ENCODE peak calls at places on chromosomes 7 and 10, in ten cellular contexts. T is AG04450, X is choroid plexus epithelial cell, K is sigmoid colon, C is body of pancreas, D is right atrium auricular region, H is GM12865, U is tibial artery, Q is left ventricle myocardium inferior, V is esophagus muscularis mucosa. P is an unnamed sample.
A peak's percentile ranks its signal among the peaks of the same experiment; 100 is the strongest.

GRCh38 chr10:58951750-58952149 is 224.7 kb upstream of the PHYHIPL start:
- DNase-seq in T (no peak), X (no peak), K (no peak), C (no peak), D (no peak), H (no peak), U (no peak), Q (no peak), V (no peak), P (peak; percentile 69)

GRCh38 chr10:129850790-129851189 is 113.3 kb downstream of the EBF3 start:
- DNase-seq in T (no peak), X (no peak), K (no peak), C (no peak), D (no peak), H (no peak), U (no peak), Q (no peak), V (no peak), P (no peak)

GRCh38 chr10:98621630-98622029 is 174.9 kb upstream of the HPS1 start:
- DNase-seq in T (no peak), X (no peak), K (no peak), C (no peak), D (no peak), H (no peak), U (no peak), Q (no peak), V (no peak), P (no peak)

GRCh38 chr7:148303295-148304013 is 287.1 kb upstream of the C7orf33 start:
- DNase-seq in T (no peak), X (peak; percentile 84), K (peak; percentile 86), C (peak; percentile 69), D (peak; percentile 78), H (no peak), U (peak; percentile 82), Q (peak; percentile 84), V (no peak), P (peak; percentile 86)

GRCh38 chr10:89655722-89656121 is 10.7 kb upstream of the PANK1 start:
- DNase-seq in T (no peak), X (no peak), K (no peak), C (no peak), D (no peak), H (no peak), U (no peak), Q (no peak), V (no peak), P (no peak)

GRCh38 chr10:116184448-116184794 is 88.6 kb downstream of the GFRA1 start:
- DNase-seq in T (no peak), X (no peak), K (no peak), C (no peak), D (no peak), H (no peak), U (no peak), Q (no peak), V (no peak), P (no peak)

GRCh38 chr10:88804083-88804812 is 1.7 kb downstream of the LIPM start:
- DNase-seq in T (no peak), X (no peak), K (no peak), C (no peak), D (no peak), H (no peak), U (no peak), Q (no peak), V (no peak), P (no peak)

GRCh38 chr10:8338177-8338766 is 283.8 kb downstream of the GATA3 start:
- DNase-seq in T (no peak), X (no peak), K (no peak), C (no peak), D (no peak), H (no peak), U (no peak), Q (no peak), V (no peak), P (no peak)

GRCh38 chr7:94620703-94621118 is 35.2 kb downstream of the SGCE start:
- DNase-seq in T (peak; percentile 53), X (peak; percentile 88), K (peak; percentile 87), C (peak; percentile 65), D (peak; percentile 73), H (peak; percentile 92), U (peak; percentile 81), Q (peak; percentile 74), V (no peak), P (peak; percentile 89)

GRCh38 chr10:122243560-122243959 is 27.5 kb upstream of the BTBD16 start:
- DNase-seq in T (no peak), X (no peak), K (no peak), C (no peak), D (no peak), H (no peak), U (no peak), Q (no peak), V (no peak), P (no peak)

GRCh38 chr10:77726301-77726700 is 88.7 kb upstream of the KCNMA1 start:
- DNase-seq in T (no peak), X (no peak), K (no peak), C (no peak), D (no peak), H (no peak), U (no peak), Q (no peak), V (no peak), P (no peak)

GRCh38 chr10:110355181-110355831 is 50.6 kb upstream of the SMNDC1 start:
- DNase-seq in T (no peak), X (no peak), K (peak; percentile 20), C (no peak), D (no peak), H (peak; percentile 87), U (no peak), Q (no peak), V (no peak), P (no peak)
- H3K4me3 ChIP-seq in T (no peak overlapping the region), X (no peak overlapping the region), K (no peak overlapping the region), C (no peak overlapping the region), D (no peak overlapping the region), H (peak overlapping the region; percentile 23), U (no peak overlapping the region), Q (no peak overlapping the region), V (no peak overlapping the region), P (no peak overlapping the region)

GRCh38 chr7:79272066-79272669 is 181.3 kb downstream of the MAGI2 start:
- DNase-seq in T (no peak), X (peak; percentile 74), K (no peak), C (no peak), D (no peak), H (peak; percentile 24), U (no peak), Q (no peak), V (no peak), P (peak; percentile 68)
- TF ChIP-seq CTCF in T (peak; percentile 65), X (peak; percentile 63), K (no peak), C (peak; percentile 42), D (peak; percentile 70), H (peak; percentile 49), U (peak; percentile 53), Q (peak; percentile 69), V (peak; percentile 43), P (peak; percentile 54)

GRCh38 chr10:132788180-132788830 is 2.4 kb upstream of the NKX6-2 start:
- DNase-seq in T (no peak), X (peak; percentile 10), K (no peak), C (no peak), D (no peak), H (no peak), U (no peak), Q (no peak), V (no peak), P (peak; percentile 16)

GRCh38 chr10:132787253-132788179 is 1.6 kb upstream of the NKX6-2 start:
- DNase-seq in T (no peak), X (no peak), K (no peak), C (no peak), D (no peak), H (no peak), U (no peak), Q (no peak), V (no peak), P (no peak)

GRCh38 chr10:132789659-132790148 is 3.8 kb upstream of the NKX6-2 start:
- DNase-seq in T (no peak), X (no peak), K (no peak), C (no peak), D (no peak), H (no peak), U (no peak), Q (no peak), V (no peak), P (no peak)

GRCh38 chr10:132790470-132790869 is 4.5 kb upstream of the NKX6-2 start:
- DNase-seq in T (no peak), X (no peak), K (no peak), C (no peak), D (no peak), H (no peak), U (no peak), Q (no peak), V (no peak), P (no peak)

DNA sequence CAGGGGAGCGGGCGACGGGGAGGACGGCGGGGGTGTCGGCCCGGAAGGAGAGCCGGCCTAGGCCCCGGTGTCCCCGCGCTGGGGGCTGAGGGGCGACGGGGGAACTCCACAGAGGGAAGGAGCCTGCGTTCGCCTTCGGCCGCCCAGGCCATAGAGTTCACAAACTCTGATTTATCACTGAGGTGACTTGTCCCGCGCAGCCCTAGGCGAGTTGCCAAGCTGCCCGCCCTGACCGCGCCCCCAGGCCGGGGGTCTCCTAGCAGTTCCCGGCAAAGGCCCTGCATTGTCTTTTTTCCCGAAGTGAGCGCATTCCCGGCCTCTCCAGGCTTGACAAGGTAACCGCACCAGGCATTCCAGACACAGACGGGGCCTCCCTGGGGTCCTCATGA is 2.9 kb upstream of the NKX6-2 start:
- DNase-seq in T (no peak), X (no peak), K (no peak), C (no peak), D (no peak), H (no peak), U (no peak), Q (no peak), V (no peak), P (no peak)
- H3K4me3 ChIP-seq in T (no peak overlapping the region), X (no peak overlapping the region), K (no peak overlapping the region), C (no peak overlapping the region), D (no peak overlapping the region), H (no peak overlapping the region), U (no peak overlapping the region), Q (no peak overlapping the region), V (peak overlapping the region; percentile 34), P (no peak overlapping the region)

GRCh38 chr10:31121797-31122586 is 90.3 kb upstream of the ZNF438 start:
- DNase-seq in T (no peak), X (no peak), K (no peak), C (no peak), D (no peak), H (no peak), U (no peak), Q (no peak), V (no peak), P (peak; percentile 63)

GRCh38 chr10:31120392-31120791 is 88.7 kb upstream of the ZNF438 start:
- DNase-seq in T (no peak), X (no peak), K (no peak), C (no peak), D (no peak), H (no peak), U (no peak), Q (no peak), V (no peak), P (no peak)

GRCh38 chr10:31118561-31118960 is 86.9 kb upstream of the ZNF438 start:
- DNase-seq in T (no peak), X (peak; percentile 28), K (no peak), C (no peak), D (no peak), H (no peak), U (no peak), Q (no peak), V (no peak), P (peak; percentile 59)

GRCh38 chr10:31123946-31124345 is 92.3 kb upstream of the ZNF438 start:
- DNase-seq in T (no peak), X (no peak), K (no peak), C (no peak), D (no peak), H (no peak), U (no peak), Q (no peak), V (no peak), P (no peak)

GRCh38 chr10:31121074-31121685 is 89.5 kb upstream of the ZNF438 start:
- DNase-seq in T (no peak), X (peak; percentile 25), K (no peak), C (no peak), D (no peak), H (no peak), U (no peak), Q (no peak), V (no peak), P (peak; percentile 55)
- TF ChIP-seq CTCF in T (no peak), X (no peak), K (no peak), C (no peak), D (no peak), H (no peak), U (no peak), Q (no peak), V (no peak), P (no peak)

P was measured in cardiac fibroblast.